ENCODE peak calls at places on chromosomes 2 and 18, in seven cellular contexts. S is NCI-H1105; B is astrocyte of the cerebellum; A is iris pigment epithelial cell; Y is stimulated activated CD4-positive, alpha-beta T cell treated with anti-CD3 and anti-CD28 coated beads, Interleukin-2, amount 100 ng/mL, for 48 hours; Z is WTC11; F is glutamatergic neuron. X is an unnamed sample.

GRCh38 chr2:18473241-18473841 is 87.1 kb downstream of the RDH14 start:
- DNase-seq in S (no peak), B (peak; percentile 24), A (peak; percentile 93), Y (no peak), Z (no peak), F (no peak), X (no peak)

GRCh38 chr2:124001681-124002080 is 23.4 kb upstream of the CNTNAP5 start:
- DNase-seq in S (peak; percentile 91), B (no peak), A (no peak), Y (no peak), Z (no peak), F (peak; percentile 21), X (no peak)

GRCh38 chr2:121897335-121897970 is 142.0 kb downstream of the TSN start:
- DNase-seq in S (no peak), B (no peak), A (peak; percentile 38), Y (peak; percentile 7), Z (no peak), F (no peak), X (no peak)

GRCh38 chr2:238527565-238527964 is 100.8 kb downstream of the ASB1 start:
- DNase-seq in S (no peak), B (no peak), A (no peak), Y (no peak), Z (no peak), F (no peak), X (no peak)

GRCh38 chr2:111884592-111884964 is 585 bp upstream of the ANAPC1 start:
- DNase-seq in S (no peak), B (no peak), A (no peak), Y (no peak), Z (no peak), F (no peak), X (no peak)

GRCh38 chr2:200137275-200137674 is 169.2 kb upstream of the SPATS2L start:
- DNase-seq in S (no peak), B (no peak), A (no peak), Y (no peak), Z (no peak), F (no peak), X (no peak)

GRCh38 chr2:220036431-220036830 is 409.0 kb downstream of the SLC4A3 start:
- DNase-seq in S (no peak), B (no peak), A (no peak), Y (no peak), Z (no peak), F (no peak), X (no peak)

GRCh38 chr2:204180671-204181070 is 244.1 kb downstream of the ICOS start:
- DNase-seq in S (peak; percentile 0), B (no peak), A (no peak), Y (no peak), Z (no peak), F (no peak), X (no peak)

GRCh38 chr2:201116115-201116958 is at the start of gene CFLAR:
- DNase-seq in S (peak; percentile 18), B (peak; percentile 15), A (peak; percentile 94), Y (peak; percentile 72), Z (peak; percentile 63), F (peak; percentile 69), X (peak; percentile 37)

GRCh38 chr2:108621087-108621559 is 86.9 kb downstream of the LIMS1 start:
- DNase-seq in S (peak; percentile 38), B (no peak), A (peak; percentile 57), Y (peak; percentile 56), Z (peak; percentile 37), F (no peak), X (peak; percentile 65)

GRCh38 chr18:2889761-2890192 is 43.0 kb downstream of the EMILIN2 start:
- DNase-seq in S (no peak), B (no peak), A (no peak), Y (no peak), Z (no peak), F (no peak), X (no peak)

GRCh38 chr2:68806511-68807109 is 64.6 kb downstream of the BMP10 start:
- DNase-seq in S (no peak), B (peak; percentile 18), A (peak; percentile 93), Y (no peak), Z (no peak), F (no peak), X (no peak)

GRCh38 chr2:227710986-227711385 is 6.8 kb downstream of the SLC19A3 start:
- DNase-seq in S (no peak), B (no peak), A (no peak), Y (no peak), Z (no peak), F (no peak), X (no peak)

GRCh38 chr18:78737006-78737915 is 242.4 kb upstream of the SALL3 start:
- DNase-seq in S (no peak), B (no peak), A (no peak), Y (no peak), Z (no peak), F (no peak), X (no peak)

GRCh38 chr2:135664623-135665068 is 77.0 kb upstream of the UBXN4 start:
- DNase-seq in S (no peak), B (no peak), A (peak; percentile 48), Y (no peak), Z (no peak), F (no peak), X (no peak)

GRCh38 chr2:16302969-16303592 is 362.6 kb downstream of the CYRIA start:
- DNase-seq in S (no peak), B (no peak), A (no peak), Y (no peak), Z (no peak), F (no peak), X (no peak)

X was measured in NCI-H2029.